ENCODE peak calls at places on chromosomes 2 and 18, in nine cellular contexts. E is lung; U is A549; G is CD4-positive, alpha-beta T cell; I is effector memory CD4-positive, alpha-beta T cell; H is heart right ventricle; J is substantia nigra; T is IMR-90; A is mammary epithelial cell. S is an unnamed sample.

GRCh38 chr18:48200631-48201336 is 208.4 kb downstream of the ZBTB7C start:
- DNase-seq in E (no peak), U (no peak), G (no peak), I (no peak), H (no peak), J (no peak), T (no peak), A (no peak), S (no peak)

GRCh38 chr2:138035597-138036217 is 71.4 kb downstream of the HNMT start:
- DNase-seq in E (no peak), U (peak), G (no peak), I (no peak), H (no peak), J (no peak), T (no peak), A (no peak), S (no peak)

GRCh38 chr2:231554748-231555545 is 24.7 kb upstream of the NMUR1 start:
- DNase-seq in E (peak), U (peak), G (no peak), I (no peak), H (peak), J (no peak), T (peak), A (no peak), S (no peak)

GRCh38 chr18:76882186-76882585 is 59.8 kb downstream of the ZNF236 start:
- DNase-seq in E (no peak), U (no peak), G (no peak), I (no peak), H (no peak), J (no peak), T (no peak), A (no peak), S (no peak)

GRCh38 chr2:215536476-215536875 is 100.6 kb upstream of the FN1 start:
- DNase-seq in E (no peak), U (no peak), G (no peak), I (no peak), H (no peak), J (no peak), T (peak), A (no peak), S (no peak)

GRCh38 chr2:42073739-42074138 is 25.9 kb downstream of the PKDCC start:
- DNase-seq in E (no peak), U (no peak), G (no peak), I (no peak), H (no peak), J (no peak), T (peak), A (no peak), S (no peak)

GRCh38 chr18:2857491-2858063 is 10.8 kb downstream of the EMILIN2 start:
- DNase-seq in E (peak), U (no peak), G (no peak), I (no peak), H (peak), J (no peak), T (peak), A (no peak), S (no peak)

GRCh38 chr2:37737507-37737906 is 66.1 kb upstream of the CDC42EP3 start:
- DNase-seq in E (no peak), U (no peak), G (no peak), I (no peak), H (no peak), J (no peak), T (peak), A (no peak), S (no peak)

GRCh38 chr2:43414586-43415125 is 181.2 kb downstream of the THADA start:
- DNase-seq in E (no peak), U (no peak), G (no peak), I (no peak), H (no peak), J (no peak), T (no peak), A (no peak), S (no peak)

GRCh38 chr18:7926526-7926925 is 359.4 kb downstream of the PTPRM start:
- DNase-seq in E (no peak), U (peak), G (no peak), I (no peak), H (no peak), J (no peak), T (no peak), A (no peak), S (no peak)

GRCh38 chr2:1707771-1708351 is 36.5 kb downstream of the PXDN start:
- DNase-seq in E (peak), U (no peak), G (no peak), I (no peak), H (peak), J (no peak), T (peak), A (peak), S (no peak)

GRCh38 chr2:26786207-26787023 is 559 bp downstream of the CENPA start:
- DNase-seq in E (no peak), U (no peak), G (no peak), I (no peak), H (no peak), J (no peak), T (no peak), A (peak), S (no peak)

GRCh38 chr18:36050479-36050878 is 16.9 kb downstream of the RPRD1A start:
- DNase-seq in E (no peak), U (no peak), G (no peak), I (no peak), H (no peak), J (no peak), T (no peak), A (peak), S (no peak)

GRCh38 chr2:119106301-119106897 is 52.2 kb downstream of the C1QL2 start:
- DNase-seq in E (peak), U (peak), G (peak), I (no peak), H (peak), J (no peak), T (peak), A (peak), S (no peak)

GRCh38 chr2:66581461-66582363 is 146.8 kb downstream of the MEIS1 start:
- DNase-seq in E (peak), U (no peak), G (no peak), I (no peak), H (peak), J (no peak), T (peak), A (no peak), S (no peak)

GRCh38 chr18:7366597-7366996 is 135.7 kb downstream of the LRRC30 start:
- DNase-seq in E (no peak), U (no peak), G (no peak), I (no peak), H (no peak), J (no peak), T (no peak), A (no peak), S (no peak)

GRCh38 chr2:157813477-157813876 is 62.7 kb downstream of the ACVR1 start:
- DNase-seq in E (no peak), U (no peak), G (no peak), I (no peak), H (no peak), J (no peak), T (no peak), A (no peak), S (no peak)

GRCh38 chr2:121307048-121307447 is 22.0 kb upstream of the TFCP2L1 start:
- DNase-seq in E (no peak), U (no peak), G (no peak), I (no peak), H (no peak), J (no peak), T (no peak), A (no peak), S (no peak)

GRCh38 chr2:38620282-38620977 is 17.7 kb upstream of the HNRNPLL start:
- DNase-seq in E (no peak), U (peak), G (no peak), I (no peak), H (no peak), J (no peak), T (peak), A (no peak), S (no peak)

GRCh38 chr2:128298846-128299507 is 19.7 kb downstream of the HS6ST1 start:
- DNase-seq in E (no peak), U (no peak), G (no peak), I (no peak), H (no peak), J (no peak), T (no peak), A (no peak), S (no peak)

GRCh38 chr2:202870431-202871160 is 970 bp downstream of the ICA1L start:
- DNase-seq in E (peak), U (peak), G (peak), I (peak), H (peak), J (no peak), T (peak), A (peak), S (peak)

GRCh38 chr18:52343138-52343537 is 3.1 kb downstream of the DCC start:
- DNase-seq in E (no peak), U (peak), G (no peak), I (no peak), H (no peak), J (no peak), T (peak), A (no peak), S (no peak)

GRCh38 chr2:237486334-237486818 is 675 bp upstream of the MLPH start:
- DNase-seq in E (no peak), U (peak), G (no peak), I (no peak), H (no peak), J (no peak), T (no peak), A (no peak), S (no peak)

GRCh38 chr2:1806254-1806653 is 61.9 kb upstream of the PXDN start:
- DNase-seq in E (no peak), U (no peak), G (no peak), I (no peak), H (no peak), J (no peak), T (no peak), A (no peak), S (no peak)

GRCh38 chr2:5290911-5291546 is 401.2 kb upstream of the SOX11 start:
- DNase-seq in E (no peak), U (no peak), G (no peak), I (no peak), H (no peak), J (no peak), T (no peak), A (no peak), S (no peak)

GRCh38 chr2:241702405-241703127 is 727 bp downstream of the ING5 start:
- DNase-seq in E (peak), U (peak), G (peak), I (peak), H (peak), J (peak), T (peak), A (peak), S (peak)

GRCh38 chr2:579351-579886 is 97.8 kb downstream of the TMEM18 start:
- DNase-seq in E (no peak), U (no peak), G (no peak), I (no peak), H (no peak), J (no peak), T (no peak), A (no peak), S (no peak)

GRCh38 chr2:224369028-224369632 is 32.8 kb downstream of the FAM124B start:
- DNase-seq in E (no peak), U (peak), G (no peak), I (no peak), H (no peak), J (no peak), T (peak), A (peak), S (no peak)

GRCh38 chr18:8972116-8972515 is 130.4 kb upstream of the NDUFV2 start:
- DNase-seq in E (no peak), U (no peak), G (no peak), I (no peak), H (no peak), J (no peak), T (no peak), A (no peak), S (no peak)

GRCh38 chr2:223469270-223470057 is 132.7 kb downstream of the SCG2 start:
- DNase-seq in E (no peak), U (peak), G (no peak), I (no peak), H (peak), J (no peak), T (peak), A (peak), S (no peak)

GRCh38 chr2:142065700-142066099 is 65.1 kb downstream of the LRP1B start:
- DNase-seq in E (no peak), U (no peak), G (no peak), I (no peak), H (no peak), J (no peak), T (no peak), A (no peak), S (no peak)

GRCh38 chr2:24435391-24436316 is 55.4 kb upstream of the NCOA1 start:
- DNase-seq in E (peak), U (no peak), G (no peak), I (no peak), H (peak), J (no peak), T (peak), A (no peak), S (peak)

GRCh38 chr2:3409627-3410170 is 30.2 kb downstream of the TRAPPC12 start:
- DNase-seq in E (no peak), U (no peak), G (no peak), I (no peak), H (no peak), J (no peak), T (no peak), A (no peak), S (no peak)

DNA sequence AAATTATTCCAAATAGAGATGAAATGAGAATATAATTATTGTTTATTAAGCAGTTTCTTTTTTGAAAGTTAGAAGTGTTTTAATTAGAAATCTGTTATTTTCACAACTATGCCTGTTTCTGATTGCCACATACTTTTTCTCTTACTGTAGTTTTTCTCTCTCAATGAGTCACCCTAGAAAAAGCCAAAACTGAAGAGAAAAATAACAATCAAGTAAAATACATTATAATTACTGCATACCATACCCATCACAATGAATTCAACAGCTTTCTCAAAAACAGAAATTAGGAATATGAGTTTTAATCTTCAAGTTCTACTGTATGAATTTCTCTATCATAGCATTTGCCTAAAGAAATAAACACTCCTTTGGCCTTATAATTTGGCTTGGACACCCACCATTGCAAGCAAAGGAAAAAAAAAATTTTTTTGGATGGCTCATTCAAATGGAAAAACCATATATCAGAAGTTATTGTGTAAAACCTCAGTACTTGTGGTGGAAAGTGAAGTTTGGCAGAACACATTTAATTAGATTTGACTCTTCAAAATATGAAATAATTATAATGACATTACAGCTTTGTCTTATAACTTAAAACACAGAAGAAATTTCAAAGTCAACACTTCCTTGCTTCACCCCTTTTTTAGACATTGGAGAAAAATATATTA is 138.5 kb downstream of the DYM start:
- DNase-seq in E (no peak), U (no peak), G (no peak), I (no peak), H (no peak), J (no peak), T (peak), A (peak), S (no peak)
- H3K27ac ChIP-seq in E (no peak), U (no peak), G (no peak), I (no peak), H (no peak), J (no peak), T (peak), A (peak), S (no peak)

GRCh38 chr18:56118422-56118821 is 520.0 kb downstream of the TXNL1 start:
- DNase-seq in E (no peak), U (no peak), G (no peak), I (no peak), H (no peak), J (no peak), T (no peak), A (no peak), S (no peak)

GRCh38 chr18:56112984-56113383 is 525.0 kb upstream of the TCF4 start:
- DNase-seq in E (no peak), U (no peak), G (no peak), I (no peak), H (no peak), J (no peak), T (no peak), A (no peak), S (no peak)

GRCh38 chr18:56120781-56121180 is 517.6 kb downstream of the TXNL1 start:
- DNase-seq in E (no peak), U (no peak), G (no peak), I (no peak), H (no peak), J (no peak), T (no peak), A (peak), S (no peak)

GRCh38 chr18:56112013-56112749 is 524.2 kb upstream of the TCF4 start:
- DNase-seq in E (no peak), U (no peak), G (no peak), I (no peak), H (no peak), J (no peak), T (peak), A (peak), S (no peak)

GRCh38 chr18:56115072-56116038 is 523.0 kb downstream of the TXNL1 start:
- DNase-seq in E (no peak), U (no peak), G (no peak), I (no peak), H (no peak), J (no peak), T (peak), A (no peak), S (no peak)
- H3K27ac ChIP-seq in E (no peak), U (no peak), G (no peak), I (no peak), H (no peak), J (no peak), T (no peak), A (no peak), S (no peak)

GRCh38 chr2:185857676-185858075 is 119.1 kb downstream of the FSIP2 start:
- DNase-seq in E (no peak), U (no peak), G (no peak), I (no peak), H (no peak), J (no peak), T (no peak), A (peak), S (no peak)

GRCh38 chr2:185859506-185859905 is 120.9 kb downstream of the FSIP2 start:
- DNase-seq in E (no peak), U (no peak), G (no peak), I (no peak), H (no peak), J (no peak), T (no peak), A (peak), S (no peak)

GRCh38 chr2:185854910-185855309 is 116.3 kb downstream of the FSIP2 start:
- DNase-seq in E (no peak), U (no peak), G (no peak), I (no peak), H (no peak), J (no peak), T (no peak), A (no peak), S (no peak)
- H3K27ac ChIP-seq in E (no peak), U (no peak), G (no peak), I (no peak), H (no peak), J (no peak), T (no peak), A (no peak), S (no peak)

GRCh38 chr2:198918331-198918730 is 539.4 kb downstream of the SATB2 start:
- DNase-seq in E (no peak), U (no peak), G (no peak), I (no peak), H (no peak), J (no peak), T (no peak), A (peak), S (no peak)

GRCh38 chr2:198917275-198917674 is 540.5 kb downstream of the SATB2 start:
- DNase-seq in E (no peak), U (no peak), G (no peak), I (no peak), H (no peak), J (no peak), T (no peak), A (no peak), S (no peak)

GRCh38 chr2:198916548-198916947 is 541.2 kb downstream of the SATB2 start:
- DNase-seq in E (no peak), U (no peak), G (no peak), I (no peak), H (no peak), J (no peak), T (no peak), A (no peak), S (no peak)

GRCh38 chr2:198917926-198918325 is 539.8 kb downstream of the SATB2 start:
- DNase-seq in E (no peak), U (no peak), G (no peak), I (no peak), H (no peak), J (no peak), T (no peak), A (peak), S (no peak)

GRCh38 chr2:198913394-198914152 is 544.2 kb downstream of the SATB2 start:
- DNase-seq in E (no peak), U (no peak), G (no peak), I (no peak), H (no peak), J (no peak), T (no peak), A (peak), S (no peak)
- H3K27ac ChIP-seq in E (no peak), U (no peak), G (no peak), I (no peak), H (no peak), J (no peak), T (no peak), A (no peak), S (no peak)

GRCh38 chr2:99727199-99727598 is 237.4 kb upstream of the REV1 start:
- DNase-seq in E (no peak), U (no peak), G (no peak), I (no peak), H (no peak), J (no peak), T (peak), A (no peak), S (no peak)

GRCh38 chr2:99725810-99726209 is 236.0 kb upstream of the REV1 start:
- DNase-seq in E (no peak), U (no peak), G (no peak), I (no peak), H (no peak), J (no peak), T (peak), A (no peak), S (no peak)

GRCh38 chr2:99723632-99724031 is 233.8 kb upstream of the REV1 start:
- DNase-seq in E (no peak), U (no peak), G (no peak), I (no peak), H (no peak), J (no peak), T (no peak), A (no peak), S (no peak)

GRCh38 chr2:99728166-99728565 is 238.3 kb upstream of the REV1 start:
- DNase-seq in E (no peak), U (no peak), G (no peak), I (no peak), H (no peak), J (no peak), T (no peak), A (no peak), S (no peak)

GRCh38 chr2:99722726-99723125 is 232.9 kb upstream of the REV1 start:
- DNase-seq in E (no peak), U (no peak), G (no peak), I (no peak), H (no peak), J (no peak), T (peak), A (no peak), S (no peak)
- H3K27ac ChIP-seq in E (no peak), U (no peak), G (no peak), I (no peak), H (no peak), J (no peak), T (peak), A (no peak), S (no peak)

GRCh38 chr2:105325389-105325963 is 4.1 kb downstream of the TGFBRAP1 start:
- DNase-seq in E (no peak), U (no peak), G (no peak), I (no peak), H (no peak), J (no peak), T (peak), A (no peak), S (no peak)

GRCh38 chr2:105329197-105329554 is 359 bp downstream of the TGFBRAP1 start:
- DNase-seq in E (no peak), U (no peak), G (no peak), I (no peak), H (no peak), J (no peak), T (no peak), A (no peak), S (no peak)

GRCh38 chr2:105329561-105330495 is at the start of gene TGFBRAP1:
- DNase-seq in E (peak), U (peak), G (peak), I (peak), H (peak), J (peak), T (peak), A (peak), S (no peak)

GRCh38 chr2:105328281-105329196 is 996 bp downstream of the TGFBRAP1 start:
- DNase-seq in E (no peak), U (peak), G (no peak), I (no peak), H (no peak), J (peak), T (peak), A (peak), S (no peak)

GRCh38 chr2:105327690-105328089 is 1.8 kb downstream of the TGFBRAP1 start:
- DNase-seq in E (no peak), U (no peak), G (no peak), I (no peak), H (no peak), J (no peak), T (no peak), A (no peak), S (no peak)
- H3K27ac ChIP-seq in E (no peak), U (no peak), G (no peak), I (no peak), H (no peak), J (no peak), T (no peak), A (peak), S (no peak)

GRCh38 chr2:239263937-239264837 is 136.6 kb downstream of the HDAC4 start:
- DNase-seq in E (no peak), U (no peak), G (no peak), I (no peak), H (no peak), J (no peak), T (peak), A (no peak), S (no peak)
- H3K27ac ChIP-seq in E (peak), U (peak), G (peak), I (peak), H (peak), J (no peak), T (peak), A (no peak), S (no peak)

GRCh38 chr2:9918275-9918674 is 33.2 kb upstream of the GRHL1 start:
- DNase-seq in E (no peak), U (no peak), G (no peak), I (no peak), H (no peak), J (no peak), T (peak), A (no peak), S (no peak)
- H3K27ac ChIP-seq in E (no peak), U (no peak), G (no peak), I (no peak), H (no peak), J (no peak), T (no peak), A (no peak), S (no peak)

S was measured in caudate nucleus.